ENCODE peak calls at places on chromosome 6, in four cellular contexts. H is vagina, O is IMR-90, B is left lung. D is an unnamed sample.

GRCh38 chr6:141152951-141153350 is 979.8 kb upstream of the GJE1 start:
- DNase-seq in H (no peak), O (no peak), B (no peak), D (no peak)

GRCh38 chr6:13709698-13710551 is 1.7 kb downstream of the RANBP9 start:
- DNase-seq in H (no peak), O (peak; percentile 79), B (no peak), D (no peak)

GRCh38 chr6:168278904-168279303 is 40.7 kb downstream of the DACT2 start:
- DNase-seq in H (no peak), O (no peak), B (no peak), D (no peak)

GRCh38 chr6:144217264-144217663 is 66.9 kb downstream of the STX11 start:
- DNase-seq in H (no peak), O (no peak), B (no peak), D (peak; percentile 2)

GRCh38 chr6:18155273-18155863 is at the start of gene KDM1B:
- DNase-seq in H (peak; percentile 98), O (peak; percentile 98), B (peak; percentile 99), D (peak; percentile 99)

GRCh38 chr6:12014027-12014872 is 2.1 kb downstream of the HIVEP1 start:
- DNase-seq in H (no peak), O (peak; percentile 90), B (no peak), D (no peak)

GRCh38 chr6:134308800-134309199 is 9.1 kb downstream of the SGK1 start:
- DNase-seq in H (no peak), O (no peak), B (no peak), D (no peak)

GRCh38 chr6:131923356-131923755 is 27.8 kb downstream of the CCN2 start:
- DNase-seq in H (no peak), O (peak; percentile 57), B (no peak), D (peak; percentile 7)

GRCh38 chr6:73655341-73655917 is 1.6 kb upstream of the SLC17A5 start:
- DNase-seq in H (no peak), O (no peak), B (no peak), D (no peak)

GRCh38 chr6:127516676-127517273 is 2.4 kb downstream of the MTCL3 start:
- DNase-seq in H (no peak), O (peak; percentile 57), B (no peak), D (peak; percentile 34)

GRCh38 chr6:18362058-18362561 is 25.0 kb upstream of the RNF144B start:
- DNase-seq in H (no peak), O (peak; percentile 98), B (no peak), D (no peak)

GRCh38 chr6:122609881-122610689 is at the start of gene PKIB:
- DNase-seq in H (no peak), O (peak; percentile 51), B (peak; percentile 72), D (peak; percentile 2)

GRCh38 chr6:110949679-110950285 is 8.7 kb upstream of the GTF3C6 start:
- DNase-seq in H (no peak), O (peak; percentile 54), B (no peak), D (peak; percentile 57)

GRCh38 chr6:854405-855073 is 161.6 kb upstream of the EXOC2 start:
- DNase-seq in H (no peak), O (peak; percentile 37), B (no peak), D (no peak)

GRCh38 chr6:7204726-7205125 is 97.0 kb downstream of the RREB1 start:
- DNase-seq in H (no peak), O (peak; percentile 20), B (no peak), D (no peak)

GRCh38 chr6:133341607-133342158 is 100.5 kb downstream of the EYA4 start:
- DNase-seq in H (no peak), O (peak; percentile 93), B (no peak), D (no peak)

GRCh38 chr6:16141514-16141913 is 12.6 kb downstream of the MYLIP start:
- DNase-seq in H (no peak), O (no peak), B (no peak), D (no peak)
- H3K4me1 ChIP-seq in H (peaks cover 67% of the 10 kb centered on the region), O (no peaks in the 10 kb centered on the region), B (peaks cover 16% of the 10 kb centered on the region), D (peaks cover 31% of the 10 kb centered on the region)

DNA sequence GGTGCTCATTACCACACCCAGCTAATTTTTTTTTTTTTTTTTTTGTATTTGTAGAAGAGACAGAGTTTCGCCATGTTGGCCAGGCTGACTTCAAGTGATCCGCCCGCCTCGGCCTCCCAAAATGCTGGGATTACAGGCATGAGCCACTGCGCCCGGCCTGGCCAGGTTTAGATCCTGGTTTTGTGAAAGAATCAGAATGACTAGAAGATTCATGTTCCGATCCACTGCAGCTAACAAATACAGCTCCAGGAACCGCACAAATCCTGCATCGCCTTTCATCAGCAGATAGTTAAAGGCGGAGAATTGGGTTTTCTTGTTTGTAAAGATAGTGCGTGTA is 151.2 kb upstream of the AKAP12 start:
- DNase-seq in H (peak; percentile 9), O (no peak), B (no peak), D (no peak)
- H3K27ac ChIP-seq in H (no peak overlapping the region), O (no peak overlapping the region), B (no peak overlapping the region), D (no peak overlapping the region)

GRCh38 chr6:166418691-166419143 is 36.0 kb upstream of the MPC1 start:
- DNase-seq in H (no peak), O (no peak), B (no peak), D (no peak)
- H3K4me3 ChIP-seq in H (no peak overlapping the region), O (no peak overlapping the region), B (no peak overlapping the region), D (no peak overlapping the region)

GRCh38 chr6:42136508-42137191 is 5.8 kb downstream of the C6orf132 start:
- DNase-seq in H (no peak), O (peak; percentile 85), B (no peak), D (no peak)

GRCh38 chr6:42135722-42136121 is 6.7 kb downstream of the C6orf132 start:
- DNase-seq in H (no peak), O (no peak), B (no peak), D (no peak)

GRCh38 chr6:42133926-42134325 is 8.5 kb downstream of the C6orf132 start:
- DNase-seq in H (no peak), O (no peak), B (no peak), D (no peak)

GRCh38 chr6:42137192-42137753 is 5.1 kb downstream of the C6orf132 start:
- DNase-seq in H (no peak), O (no peak), B (no peak), D (no peak)

DNA sequence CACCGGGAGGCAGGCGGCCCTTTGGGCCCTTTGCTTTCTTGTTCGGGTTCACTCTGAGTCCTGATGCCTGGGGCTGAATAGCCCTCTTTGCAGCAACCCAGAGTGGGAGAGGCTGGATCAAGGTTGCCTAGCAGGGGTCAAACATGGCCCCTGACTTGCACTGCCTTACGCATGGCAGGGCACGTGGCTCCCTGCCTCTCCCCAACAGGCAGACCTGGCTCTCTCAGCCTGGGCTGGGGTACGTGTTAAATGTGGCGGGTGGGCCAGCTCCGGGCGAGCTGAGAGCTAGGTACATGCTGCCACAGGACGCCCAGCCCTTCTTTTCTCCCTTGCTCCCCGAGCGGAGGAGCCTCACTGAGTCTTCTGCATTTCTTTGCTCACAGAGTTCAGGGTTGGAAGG is 7.3 kb downstream of the C6orf132 start:
- DNase-seq in H (no peak), O (no peak), B (no peak), D (no peak)
- H3K4me1 ChIP-seq in H (peaks cover 20% of the 10 kb centered on the region), O (peaks cover 20% of the 10 kb centered on the region), B (peaks cover 3% of the 10 kb centered on the region), D (no peaks in the 10 kb centered on the region)

GRCh38 chr6:85568411-85568810 is 25.2 kb downstream of the SNX14 start:
- DNase-seq in H (no peak), O (no peak), B (no peak), D (no peak)

GRCh38 chr6:85574932-85575598 is 18.6 kb downstream of the SNX14 start:
- DNase-seq in H (no peak), O (peak; percentile 89), B (no peak), D (no peak)

GRCh38 chr6:85569323-85569722 is 24.3 kb downstream of the SNX14 start:
- DNase-seq in H (no peak), O (peak; percentile 73), B (no peak), D (no peak)
- H3K27ac ChIP-seq in H (no peak overlapping the region), O (peak overlapping the region; percentile 33), B (no peak overlapping the region), D (no peak overlapping the region)